ENCODE peak calls at places on chromosomes 5 and 9, in four cellular contexts. J is right lobe of liver, G is IMR-90, S is cardiac muscle cell. W is an unnamed sample.

GRCh38 chr5:92064993-92065392 is 681.9 kb upstream of the ARRDC3 start:
- DNase-seq in J (no peak), G (no peak), S (no peak), W (no peak)

GRCh38 chr9:134782921-134783698 is 97.5 kb upstream of the FCN2 start:
- DNase-seq in J (no peak), G (no peak), S (no peak), W (no peak)

GRCh38 chr9:130918102-130918869 is 20.8 kb downstream of the FIBCD1 start:
- DNase-seq in J (no peak), G (no peak), S (no peak), W (no peak)

GRCh38 chr5:113178073-113178779 is 201.6 kb downstream of the DCP2 start:
- DNase-seq in J (no peak), G (no peak), S (no peak), W (no peak)

GRCh38 chr5:37875051-37875787 is 35.4 kb upstream of the GDNF start:
- DNase-seq in J (no peak), G (peak; percentile 92), S (no peak), W (no peak)

GRCh38 chr5:28066856-28067255 is 1028.5 kb upstream of the CDH9 start:
- DNase-seq in J (no peak), G (no peak), S (no peak), W (no peak)

GRCh38 chr9:33480976-33481375 is 7.3 kb upstream of the NOL6 start:
- DNase-seq in J (no peak), G (no peak), S (no peak), W (no peak)

GRCh38 chr9:131739192-131739961 is 499 bp downstream of the RAPGEF1 start:
- DNase-seq in J (peak; percentile 68), G (no peak), S (peak; percentile 52), W (peak; percentile 65)

GRCh38 chr9:122051401-122052346 is 41.4 kb downstream of the TTLL11 start:
- DNase-seq in J (no peak), G (peak; percentile 68), S (no peak), W (no peak)

GRCh38 chr9:19946446-19947109 is 157.7 kb upstream of the SLC24A2 start:
- DNase-seq in J (no peak), G (peak; percentile 21), S (peak; percentile 37), W (no peak)

GRCh38 chr5:172503925-172504730 is 49.8 kb upstream of the SH3PXD2B start:
- DNase-seq in J (peak; percentile 27), G (no peak), S (no peak), W (peak; percentile 61)

GRCh38 chr9:27150758-27151431 is 41.9 kb downstream of the TEK start:
- DNase-seq in J (no peak), G (peak; percentile 77), S (no peak), W (no peak)

GRCh38 chr9:110443878-110444245 is 106.2 kb upstream of the TXNDC8 start:
- DNase-seq in J (no peak), G (peak; percentile 80), S (no peak), W (no peak)

GRCh38 chr9:37859043-37859442 is 44.9 kb downstream of the SLC25A51 start:
- DNase-seq in J (no peak), G (peak; percentile 33), S (no peak), W (no peak)

GRCh38 chr5:17180957-17181723 is 36.3 kb upstream of the BASP1 start:
- DNase-seq in J (no peak), G (peak; percentile 100), S (no peak), W (no peak)

GRCh38 chr9:4515958-4516375 is 25.7 kb downstream of the SLC1A1 start:
- DNase-seq in J (no peak), G (peak; percentile 15), S (no peak), W (no peak)

GRCh38 chr9:13139641-13140171 is 139.8 kb downstream of the MPDZ start:
- DNase-seq in J (no peak), G (peak; percentile 91), S (no peak), W (no peak)

GRCh38 chr5:149345892-149346222 is 558 bp downstream of the GRPEL2 start:
- DNase-seq in J (no peak), G (peak; percentile 50), S (no peak), W (no peak)

GRCh38 chr9:129811967-129812363 is 9.0 kb downstream of the TOR1B start:
- DNase-seq in J (no peak), G (no peak), S (no peak), W (no peak)

GRCh38 chr5:178423431-178423830 is 166.8 kb downstream of the COL23A1 start:
- DNase-seq in J (no peak), G (no peak), S (no peak), W (no peak)

GRCh38 chr5:139688712-139689413 is 40.7 kb downstream of the CXXC5 start:
- DNase-seq in J (no peak), G (no peak), S (no peak), W (no peak)

GRCh38 chr9:131017067-131017466 is 8.1 kb downstream of the LAMC3 start:
- DNase-seq in J (no peak), G (no peak), S (peak; percentile 23), W (no peak)

GRCh38 chr5:172641359-172642045 is 439 bp downstream of the NEURL1B start:
- DNase-seq in J (no peak), G (no peak), S (peak; percentile 54), W (peak; percentile 59)

GRCh38 chr5:143985832-143986485 is 174.0 kb downstream of the HMHB1 start:
- DNase-seq in J (no peak), G (peak; percentile 79), S (no peak), W (no peak)

GRCh38 chr5:124263680-124264491 is 482.6 kb downstream of the ZNF608 start:
- DNase-seq in J (no peak), G (no peak), S (peak; percentile 41), W (no peak)

GRCh38 chr5:130923543-130924159 is 241.4 kb downstream of the HINT1 start:
- DNase-seq in J (no peak), G (no peak), S (no peak), W (no peak)

GRCh38 chr9:100473271-100474081 is 527 bp downstream of the TMEFF1 start:
- DNase-seq in J (peak; percentile 54), G (peak; percentile 29), S (peak; percentile 79), W (peak; percentile 21)

GRCh38 chr5:143128412-143129071 is 274.9 kb downstream of the NR3C1 start:
- DNase-seq in J (no peak), G (no peak), S (no peak), W (no peak)

GRCh38 chr9:89684912-89685636 is 80.3 kb downstream of the GADD45G start:
- DNase-seq in J (no peak), G (no peak), S (no peak), W (peak; percentile 81)

GRCh38 chr5:135881244-135881643 is 14.4 kb downstream of the IL9 start:
- DNase-seq in J (no peak), G (no peak), S (no peak), W (no peak)

GRCh38 chr5:318341-318897 is 3.1 kb upstream of the AHRR start:
- DNase-seq in J (no peak), G (peak; percentile 46), S (no peak), W (peak; percentile 23)

GRCh38 chr9:120336753-120337090 is 243.2 kb downstream of the CDK5RAP2 start:
- DNase-seq in J (no peak), G (no peak), S (no peak), W (no peak)

GRCh38 chr5:989961-990530 is 18.6 kb upstream of the NKD2 start:
- DNase-seq in J (peak; percentile 78), G (no peak), S (peak; percentile 60), W (peak; percentile 85)

GRCh38 chr9:87238545-87238944 is 259.1 kb upstream of the DAPK1 start:
- DNase-seq in J (no peak), G (no peak), S (no peak), W (no peak)

GRCh38 chr5:133744909-133745308 is 132.6 kb upstream of the FSTL4 start:
- DNase-seq in J (no peak), G (no peak), S (no peak), W (no peak)

DNA sequence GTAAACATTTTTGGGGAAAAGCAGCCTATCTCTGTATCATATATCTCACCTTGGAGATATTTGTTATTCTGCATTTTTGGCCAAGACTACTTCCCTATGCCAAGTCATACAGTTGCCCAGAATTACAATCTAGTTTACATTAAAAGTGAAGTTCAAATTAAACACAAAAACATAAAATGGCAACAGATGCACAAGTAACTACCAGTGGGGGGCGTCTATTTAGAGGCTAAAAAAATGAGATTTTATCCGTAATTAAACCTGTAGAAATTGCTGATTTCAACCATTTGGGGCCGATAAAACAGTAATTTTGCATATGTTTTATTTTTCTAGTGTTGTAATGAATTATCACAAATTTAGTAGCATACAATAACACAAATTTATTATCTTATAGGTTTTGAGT is 787.1 kb upstream of the CHD1 start:
- DNase-seq in J (no peak), G (no peak), S (no peak), W (no peak)
- TF ChIP-seq CTCF in J (no peak), G (no peak), S (no peak), W (no peak)

GRCh38 chr5:158812381-158812780 is 287.3 kb downstream of the EBF1 start:
- DNase-seq in J (no peak), G (no peak), S (no peak), W (peak; percentile 54)
- H3K36me3 ChIP-seq in J (no peaks in the 10 kb centered on the region), G (no peaks in the 10 kb centered on the region), S (no peaks in the 10 kb centered on the region), W (no peaks in the 10 kb centered on the region)

GRCh38 chr9:125650271-125650737 is 56.7 kb downstream of the MAPKAP1 start:
- DNase-seq in J (no peak), G (peak; percentile 46), S (no peak), W (no peak)

GRCh38 chr9:125646222-125647100 is 60.5 kb downstream of the MAPKAP1 start:
- DNase-seq in J (no peak), G (no peak), S (no peak), W (no peak)

GRCh38 chr9:125649315-125649714 is 57.7 kb downstream of the MAPKAP1 start:
- DNase-seq in J (no peak), G (peak; percentile 86), S (no peak), W (peak; percentile 27)

GRCh38 chr9:125649826-125650225 is 57.2 kb downstream of the MAPKAP1 start:
- DNase-seq in J (no peak), G (no peak), S (no peak), W (no peak)

DNA sequence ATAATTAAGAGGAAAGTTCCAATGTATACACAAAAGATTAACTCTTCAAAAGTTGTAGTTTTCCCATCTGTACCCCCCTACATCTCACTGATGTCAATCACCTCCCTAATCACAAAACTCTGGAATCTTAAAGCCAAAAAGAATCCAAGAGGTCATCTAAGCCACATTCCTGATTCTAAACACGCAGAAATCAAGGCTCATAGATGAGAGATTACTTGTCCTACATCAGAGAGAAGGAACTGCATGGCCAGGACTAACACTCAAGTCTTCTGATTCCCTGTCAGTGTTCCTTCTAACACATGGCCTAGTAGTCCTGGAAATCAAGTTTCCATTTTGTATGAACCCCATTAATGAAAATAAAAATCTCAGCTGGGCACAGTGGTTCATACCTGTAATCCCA is 58.7 kb downstream of the MAPKAP1 start:
- DNase-seq in J (no peak), G (no peak), S (no peak), W (no peak)
- H3K4me1 ChIP-seq in J (no peaks in the 10 kb centered on the region), G (peaks cover 22% of the 10 kb centered on the region), S (no peaks in the 10 kb centered on the region), W (peaks cover 43% of the 10 kb centered on the region)

DNA sequence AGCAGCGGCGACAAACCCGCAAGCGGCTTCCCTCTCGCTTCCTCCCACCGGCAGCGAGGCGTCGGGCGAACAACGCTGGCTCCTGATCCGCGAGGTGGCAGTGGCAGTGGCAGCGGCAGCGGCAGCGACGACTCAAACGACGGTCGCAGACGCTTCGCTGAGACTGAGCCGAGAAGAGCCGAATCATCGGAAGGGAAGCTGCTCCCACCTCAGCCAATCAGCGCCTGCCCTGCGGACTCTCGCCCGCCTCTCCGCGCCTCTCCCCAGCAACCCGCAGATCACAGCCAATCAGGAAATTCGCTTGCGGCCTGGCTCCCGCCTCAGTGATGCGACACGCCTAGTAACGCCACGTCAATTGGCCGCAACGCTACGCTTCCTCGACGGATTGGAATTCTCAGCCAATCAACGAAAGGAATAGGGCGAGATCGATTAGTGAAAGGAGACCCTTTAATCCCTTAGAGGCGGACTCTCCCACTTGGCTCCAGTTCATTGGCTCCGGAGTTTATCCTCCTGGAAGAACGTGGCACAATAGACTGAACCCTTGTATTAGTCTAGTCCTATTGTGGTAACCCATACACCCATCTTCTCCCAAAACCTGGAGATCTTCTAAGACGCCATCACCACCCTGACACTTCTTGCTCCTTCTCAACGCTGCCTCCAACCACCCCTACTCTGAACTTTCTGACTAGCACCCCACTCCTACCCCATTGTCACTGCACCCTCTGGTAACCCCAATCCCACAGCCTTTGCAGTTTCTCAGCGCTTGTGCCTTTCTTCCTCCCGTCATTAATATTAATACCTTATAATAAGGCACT is at the start of gene VCP:
- DNase-seq in J (peak; percentile 99), G (peak; percentile 99), S (peak; percentile 99), W (peak; percentile 99)
- TF ChIP-seq CTCF in J (no peak), G (no peak), S (no peak), W (no peak)